ENCODE peak calls at places on chromosome 10, in ten cellular contexts. O is head of caudate nucleus; I is epithelial cell of prostate; Q is NCI-H1105; N is C1 segment of cervical spinal cord; Y is suprapubic skin; S is AG08395; T is G401; J is activated CD4-positive, alpha-beta T cell treated with anti-CD3 and anti-CD28 coated beads, Interleukin-2, amount 10 ng/mL, durations not matched to agents 7 days and 5 days; M is iris pigment epithelial cell. D is an unnamed sample.
A peak's percentile ranks its signal among the peaks of the same experiment; 100 is the strongest.

GRCh38 chr10:132840698-132841097 is 54.8 kb upstream of the NKX6-2 start:
- DNase-seq in O (no peak), I (no peak), Q (no peak), N (no peak), Y (no peak), S (no peak), T (no peak), J (no peak), M (no peak), D (no peak)

GRCh38 chr10:73644015-73644743 is 2.9 kb upstream of the MYOZ1 start:
- DNase-seq in O (peak; percentile 66), I (no peak), Q (peak; percentile 8), N (peak; percentile 7), Y (no peak), S (peak; percentile 78), T (peak; percentile 86), J (peak; percentile 63), M (peak; percentile 60), D (peak; percentile 55)

GRCh38 chr10:12605580-12606405 is 256.4 kb downstream of the CAMK1D start:
- DNase-seq in O (peak; percentile 59), I (no peak), Q (peak; percentile 73), N (peak; percentile 46), Y (peak; percentile 89), S (peak; percentile 87), T (peak; percentile 82), J (peak; percentile 72), M (peak; percentile 51), D (peak; percentile 48)

GRCh38 chr10:113473851-113474250 is 79.0 kb upstream of the HABP2 start:
- DNase-seq in O (no peak), I (no peak), Q (no peak), N (no peak), Y (no peak), S (peak; percentile 82), T (no peak), J (no peak), M (no peak), D (no peak)

GRCh38 chr10:25869067-25869591 is 64.9 kb upstream of the MYO3A start:
- DNase-seq in O (no peak), I (no peak), Q (no peak), N (no peak), Y (no peak), S (no peak), T (no peak), J (no peak), M (no peak), D (no peak)

GRCh38 chr10:132750936-132751335 is 35.0 kb downstream of the NKX6-2 start:
- DNase-seq in O (no peak), I (no peak), Q (no peak), N (no peak), Y (no peak), S (no peak), T (no peak), J (no peak), M (no peak), D (no peak)

GRCh38 chr10:63522129-63522687 is 1.0 kb downstream of the REEP3 start:
- DNase-seq in O (no peak), I (no peak), Q (no peak), N (no peak), Y (no peak), S (no peak), T (no peak), J (no peak), M (peak; percentile 44), D (peak; percentile 53)

GRCh38 chr10:35194906-35195305 is 68.3 kb downstream of the CREM start:
- DNase-seq in O (no peak), I (no peak), Q (no peak), N (no peak), Y (no peak), S (no peak), T (peak; percentile 13), J (peak; percentile 50), M (peak; percentile 65), D (peak; percentile 76)

GRCh38 chr10:121608669-121609190 is 10.5 kb upstream of the FGFR2 start:
- DNase-seq in O (peak; percentile 63), I (no peak), Q (no peak), N (peak; percentile 33), Y (peak; percentile 64), S (peak; percentile 64), T (no peak), J (peak; percentile 30), M (no peak), D (peak; percentile 58)

GRCh38 chr10:117007080-117007479 is 2.1 kb upstream of the SHTN1 start:
- DNase-seq in O (no peak), I (peak; percentile 41), Q (no peak), N (no peak), Y (no peak), S (peak; percentile 71), T (no peak), J (no peak), M (peak; percentile 70), D (no peak)

GRCh38 chr10:119658274-119658673 is 7.1 kb downstream of the BAG3 start:
- DNase-seq in O (peak; percentile 70), I (no peak), Q (no peak), N (peak; percentile 17), Y (peak; percentile 87), S (peak; percentile 94), T (peak; percentile 89), J (no peak), M (peak; percentile 97), D (no peak)

GRCh38 chr10:119415536-119416527 is 126.7 kb downstream of the RGS10 start:
- DNase-seq in O (no peak), I (no peak), Q (no peak), N (no peak), Y (no peak), S (no peak), T (no peak), J (no peak), M (no peak), D (no peak)

GRCh38 chr10:93288679-93289634 is 193.2 kb downstream of the MYOF start:
- DNase-seq in O (peak; percentile 49), I (peak; percentile 6), Q (peak; percentile 7), N (no peak), Y (peak; percentile 74), S (peak; percentile 97), T (peak; percentile 61), J (peak; percentile 61), M (peak; percentile 78), D (peak; percentile 38)

GRCh38 chr10:21364196-21365114 is 161.0 kb downstream of the SKIDA1 start:
- DNase-seq in O (no peak), I (no peak), Q (no peak), N (no peak), Y (no peak), S (peak; percentile 79), T (peak; percentile 48), J (no peak), M (peak; percentile 84), D (no peak)

GRCh38 chr10:129047585-129047984 is 419.5 kb upstream of the MGMT start:
- DNase-seq in O (no peak), I (no peak), Q (no peak), N (no peak), Y (no peak), S (no peak), T (no peak), J (no peak), M (no peak), D (no peak)

GRCh38 chr10:75487087-75487784 is 55.8 kb downstream of the LRMDA start:
- DNase-seq in O (no peak), I (no peak), Q (no peak), N (no peak), Y (no peak), S (no peak), T (no peak), J (no peak), M (no peak), D (no peak)

GRCh38 chr10:72248477-72249151 is 25.1 kb upstream of the DDIT4 start:
- DNase-seq in O (peak; percentile 87), I (no peak), Q (no peak), N (peak; percentile 52), Y (peak; percentile 92), S (no peak), T (peak; percentile 96), J (peak; percentile 87), M (peak; percentile 89), D (peak; percentile 86)

GRCh38 chr10:60718891-60719290 is 59.4 kb upstream of the CDK1 start:
- DNase-seq in O (no peak), I (no peak), Q (no peak), N (no peak), Y (no peak), S (no peak), T (no peak), J (no peak), M (peak; percentile 77), D (no peak)

GRCh38 chr10:19964625-19965024 is 148.4 kb downstream of the PLXDC2 start:
- DNase-seq in O (no peak), I (no peak), Q (no peak), N (no peak), Y (no peak), S (no peak), T (no peak), J (no peak), M (no peak), D (no peak)

GRCh38 chr10:84012831-84013458 is 126.4 kb upstream of the GHITM start:
- DNase-seq in O (no peak), I (no peak), Q (no peak), N (no peak), Y (no peak), S (no peak), T (no peak), J (peak; percentile 12), M (no peak), D (no peak)

GRCh38 chr10:100748251-100749058 is 3.1 kb downstream of the PAX2 start:
- DNase-seq in O (no peak), I (no peak), Q (no peak), N (no peak), Y (no peak), S (no peak), T (no peak), J (no peak), M (no peak), D (no peak)

GRCh38 chr10:59807629-59808620 is 54.7 kb upstream of the MRLN start:
- DNase-seq in O (peak; percentile 28), I (no peak), Q (no peak), N (no peak), Y (no peak), S (no peak), T (no peak), J (no peak), M (no peak), D (no peak)

GRCh38 chr10:79379512-79380124 is 32.3 kb downstream of the PPIF start:
- DNase-seq in O (no peak), I (no peak), Q (no peak), N (no peak), Y (no peak), S (peak; percentile 42), T (no peak), J (no peak), M (no peak), D (no peak)

GRCh38 chr10:4790045-4790444 is 36.0 kb upstream of the AKR1E2 start:
- DNase-seq in O (no peak), I (no peak), Q (no peak), N (no peak), Y (no peak), S (no peak), T (no peak), J (no peak), M (no peak), D (no peak)

GRCh38 chr10:1208376-1209311 is 152.5 kb downstream of the WDR37 start:
- DNase-seq in O (no peak), I (no peak), Q (no peak), N (no peak), Y (no peak), S (no peak), T (no peak), J (no peak), M (no peak), D (no peak)

GRCh38 chr10:89476676-89477075 is 58.7 kb downstream of the SLC16A12 start:
- DNase-seq in O (no peak), I (no peak), Q (no peak), N (no peak), Y (no peak), S (no peak), T (no peak), J (no peak), M (peak; percentile 95), D (no peak)

GRCh38 chr10:91163709-91164474 is 56.6 kb upstream of the PCGF5 start:
- DNase-seq in O (peak; percentile 47), I (peak; percentile 51), Q (no peak), N (peak; percentile 32), Y (peak; percentile 87), S (peak; percentile 90), T (peak; percentile 47), J (peak; percentile 41), M (peak; percentile 90), D (peak; percentile 12)

GRCh38 chr10:110918633-110919348 is at the start of gene BBIP1:
- DNase-seq in O (peak; percentile 89), I (peak; percentile 99), Q (no peak), N (peak; percentile 88), Y (no peak), S (peak; percentile 95), T (peak; percentile 100), J (no peak), M (peak; percentile 100), D (peak; percentile 70)